ENCODE peak calls at places on chromosome 13, in five cellular contexts. X, G, V, Q and I are unnamed samples.
A peak's percentile ranks its signal among the peaks of the same experiment; 100 is the strongest.

GRCh38 chr13:50589139-50589538 is 254.4 kb downstream of the DLEU7 start:
- ATAC-seq in Q (no peak), X (no peak), V (peak; percentile 25), G (no peak), I (no peak)

GRCh38 chr13:101627556-101627943 is 175.1 kb downstream of the ITGBL1 start:
- ATAC-seq in X (peak; percentile 74), G (no peak), Q (peak; percentile 87), V (no peak), I (no peak)

GRCh38 chr13:50991624-50992610 is 82.3 kb downstream of the RNASEH2B start:
- ATAC-seq in Q (peak; percentile 41), X (peak; percentile 39), G (no peak), V (no peak), I (no peak)

GRCh38 chr13:65597839-65598818 is 1632.0 kb downstream of the PCDH9 start:
- ATAC-seq in G (no peak), V (no peak), Q (peak; percentile 86), X (peak; percentile 87), I (peak; percentile 76)

GRCh38 chr13:111248822-111249221 is 71.6 kb upstream of the TEX29 start:
- ATAC-seq in G (no peak), X (no peak), Q (no peak), V (no peak), I (no peak)

GRCh38 chr13:28499579-28499978 is 4.7 kb upstream of the FLT1 start:
- ATAC-seq in G (no peak), Q (no peak), V (no peak), X (no peak), I (no peak)

GRCh38 chr13:110024646-110024980 is 238.2 kb upstream of the IRS2 start:
- ATAC-seq in V (no peak), Q (no peak), G (no peak), X (no peak), I (no peak)

GRCh38 chr13:29526741-29527140 is 68.7 kb downstream of the SLC7A1 start:
- ATAC-seq in Q (no peak), X (no peak), G (no peak), V (no peak), I (no peak)

GRCh38 chr13:105142556-105142955 is 1392.9 kb downstream of the EFNB2 start:
- ATAC-seq in X (no peak), G (no peak), Q (no peak), V (no peak), I (no peak)

GRCh38 chr13:77215543-77215942 is 111.4 kb downstream of the MYCBP2 start:
- ATAC-seq in Q (no peak), G (no peak), V (no peak), X (no peak), I (no peak)

GRCh38 chr13:93847162-93847561 is 620.6 kb downstream of the GPC6 start:
- ATAC-seq in X (no peak), G (no peak), Q (no peak), V (no peak), I (no peak)

GRCh38 chr13:27913116-27913515 is 6.7 kb upstream of the PDX1 start:
- ATAC-seq in X (no peak), G (no peak), V (no peak), Q (no peak), I (no peak)

GRCh38 chr13:114142137-114142550 is 9.7 kb upstream of the RASA3 start:
- ATAC-seq in Q (peak; percentile 5), V (no peak), X (peak; percentile 24), G (no peak), I (no peak)

GRCh38 chr13:94660695-94661324 is 51.5 kb downstream of the SOX21 start:
- ATAC-seq in V (peak; percentile 53), G (peak; percentile 73), X (no peak), Q (no peak), I (no peak)

GRCh38 chr13:75279834-75280369 is 202.1 kb downstream of the TBC1D4 start:
- ATAC-seq in Q (no peak), G (no peak), V (no peak), X (no peak), I (no peak)

GRCh38 chr13:110965038-110965754 is 50.3 kb upstream of the ANKRD10 start:
- ATAC-seq in X (no peak), G (no peak), Q (no peak), V (peak; percentile 86), I (no peak)

GRCh38 chr13:43785681-43786471 is 896 bp downstream of the ENOX1 start:
- ATAC-seq in G (peak; percentile 66), X (peak; percentile 86), Q (peak; percentile 76), V (no peak), I (peak; percentile 91)

GRCh38 chr13:43333176-43333575 is 309.8 kb downstream of the DNAJC15 start:
- ATAC-seq in G (no peak), V (no peak), X (no peak), Q (no peak), I (no peak)

GRCh38 chr13:94178625-94179244 is 300.7 kb downstream of the DCT start:
- ATAC-seq in Q (peak; percentile 65), V (no peak), X (peak; percentile 45), G (no peak), I (no peak)

DNA sequence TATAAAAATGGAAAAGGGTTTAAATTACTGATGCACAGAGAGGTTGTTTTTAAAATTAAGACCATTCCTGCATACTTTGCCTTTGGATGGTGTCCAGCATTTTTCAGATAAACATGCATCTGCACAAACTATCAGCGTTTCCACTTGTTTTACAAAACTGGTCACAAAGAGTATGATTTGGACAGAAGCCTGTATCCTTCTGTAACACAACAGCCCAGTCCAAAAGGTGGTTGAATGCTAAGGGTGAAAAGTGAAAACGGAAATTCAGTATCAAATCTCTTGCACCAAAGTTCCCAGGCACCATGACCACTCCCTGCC is 21.7 kb upstream of the DOCK9 start:
- ATAC-seq in V (no peak), Q (no peak), G (no peak), X (no peak), I (no peak)
- H3K27ac ChIP-seq in V (no peak overlapping the region), Q (no peak overlapping the region), G (no peak overlapping the region), X (no peak overlapping the region), I (no peak overlapping the region)

GRCh38 chr13:113123226-113124150 is 889 bp downstream of the F10 start:
- ATAC-seq in X (no peak), G (peak; percentile 63), Q (no peak), V (peak; percentile 46), I (no peak)
- H3K27ac ChIP-seq in X (peak overlapping the region; percentile 62), G (no peak overlapping the region), Q (peak overlapping the region; percentile 47), V (no peak overlapping the region), I (no peak overlapping the region)

GRCh38 chr13:112732679-112733078 is 42.8 kb downstream of the ATP11A start:
- ATAC-seq in X (no peak), V (peak; percentile 73), G (no peak), Q (no peak), I (no peak)
- H3K27ac ChIP-seq in X (no peak overlapping the region), V (no peak overlapping the region), G (peak overlapping the region; percentile 96), Q (no peak overlapping the region), I (no peak overlapping the region)

DNA sequence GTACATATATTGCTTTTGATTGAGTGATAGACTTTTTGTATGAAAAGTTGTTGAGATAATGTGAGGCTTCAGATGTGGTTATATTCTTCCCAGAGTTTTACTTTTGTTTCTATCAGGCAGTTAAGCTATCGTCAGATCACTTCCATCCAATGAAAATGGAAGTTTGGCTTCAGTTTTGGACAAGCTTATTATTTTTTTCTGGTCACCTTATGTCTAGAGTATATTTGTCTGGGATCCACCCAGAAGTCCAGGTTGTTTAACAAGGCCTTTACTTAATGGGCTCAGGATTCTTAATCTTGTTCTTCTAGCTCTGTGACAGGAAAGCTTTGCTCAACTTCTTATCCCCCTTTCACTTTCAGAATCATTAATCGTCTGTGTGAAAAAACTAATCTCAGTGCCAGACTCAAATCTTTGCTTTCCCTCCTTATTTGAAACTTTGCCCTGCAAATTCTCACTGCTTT is 150.9 kb downstream of the PDS5B start:
- ATAC-seq in G (no peak), Q (peak; percentile 44), V (no peak), X (peak; percentile 29), I (no peak)
- H3K27ac ChIP-seq in G (no peak overlapping the region), Q (peak overlapping the region; percentile 81), V (no peak overlapping the region), X (peak overlapping the region; percentile 81), I (peak overlapping the region; percentile 68)

GRCh38 chr13:20998649-20999415 is 62.6 kb downstream of the LATS2 start:
- ATAC-seq in Q (peak; percentile 20), G (peak; percentile 49), X (peak; percentile 43), V (no peak), I (no peak)
- H3K27ac ChIP-seq in Q (no peak overlapping the region), G (peak overlapping the region; percentile 96), X (no peak overlapping the region), V (no peak overlapping the region), I (peak overlapping the region; percentile 62)

GRCh38 chr13:72728290-72728605 is 525 bp downstream of the BORA start:
- ATAC-seq in Q (no peak), X (no peak), V (no peak), G (no peak), I (no peak)
- H3K27ac ChIP-seq in Q (peak overlapping the region; percentile 71), X (peak overlapping the region; percentile 84), V (peak overlapping the region; percentile 82), G (no peak overlapping the region), I (peak overlapping the region; percentile 77)

GRCh38 chr13:38303816-38304215 is 45.8 kb upstream of the UFM1 start:
- ATAC-seq in G (no peak), X (no peak), V (no peak), Q (no peak), I (no peak)

GRCh38 chr13:38308736-38309135 is 40.9 kb upstream of the UFM1 start:
- ATAC-seq in X (no peak), V (no peak), G (no peak), Q (no peak), I (no peak)

GRCh38 chr13:38309397-38309796 is 40.3 kb upstream of the UFM1 start:
- ATAC-seq in V (no peak), G (no peak), Q (no peak), X (no peak), I (no peak)
- H3K27ac ChIP-seq in V (no peak overlapping the region), G (no peak overlapping the region), Q (no peak overlapping the region), X (no peak overlapping the region), I (no peak overlapping the region)